ENCODE peak calls at places on chromosomes 7 and 10, in five cellular contexts. D is ascending aorta, X is colonic mucosa, H is fibroblast of lung, S is osteoblast. K is an unnamed sample.

GRCh38 chr7:6074612-6075380 is 43.6 kb downstream of the ANKRD61 start:
- DNase-seq in H (no peak), D (no peak), X (no peak), S (peak), K (no peak)

GRCh38 chr10:100192350-100192749 is 6.5 kb upstream of the ERLIN1 start:
- DNase-seq in D (no peak), H (no peak), S (no peak), X (no peak), K (no peak)

GRCh38 chr10:97494863-97495506 is 3.2 kb downstream of the MMS19 start:
- DNase-seq in X (no peak), H (peak), S (peak), D (no peak), K (no peak)

GRCh38 chr10:86440874-86441838 is 74.6 kb upstream of the GRID1 start:
- DNase-seq in H (peak), X (no peak), S (peak), D (no peak), K (no peak)

GRCh38 chr7:108211382-108212201 is 81.4 kb upstream of the LAMB4 start:
- DNase-seq in S (no peak), X (no peak), H (peak), D (no peak), K (no peak)

GRCh38 chr10:126673565-126673964 is 3.1 kb upstream of the C10orf90 start:
- DNase-seq in X (no peak), D (no peak), H (no peak), S (no peak), K (no peak)

GRCh38 chr10:53894145-53894544 is 906.9 kb downstream of the PCDH15 start:
- DNase-seq in H (no peak), D (no peak), X (peak), S (no peak), K (no peak)

GRCh38 chr7:2043316-2044039 is 189.3 kb downstream of the MAD1L1 start:
- DNase-seq in X (no peak), D (no peak), S (peak), H (no peak), K (no peak)

GRCh38 chr7:158406364-158406763 is 181.3 kb downstream of the PTPRN2 start:
- DNase-seq in D (no peak), X (no peak), S (no peak), H (no peak), K (no peak)

GRCh38 chr7:137395425-137395824 is 51.9 kb upstream of the PTN start:
- DNase-seq in S (no peak), X (no peak), D (no peak), H (no peak), K (no peak)

GRCh38 chr7:28407643-28408042 is 4.7 kb upstream of the CREB5 start:
- DNase-seq in X (peak), H (peak), S (peak), D (no peak), K (no peak)

GRCh38 chr10:48289652-48290238 is 15.2 kb upstream of the FRMPD2 start:
- DNase-seq in S (no peak), H (peak), X (peak), D (no peak), K (no peak)

GRCh38 chr7:91034459-91035368 is 229.5 kb upstream of the FZD1 start:
- DNase-seq in S (peak), H (peak), X (peak), D (no peak), K (no peak)

GRCh38 chr10:133242611-133243356 is 5.1 kb downstream of the VENTX start:
- DNase-seq in H (no peak), X (no peak), S (no peak), D (no peak), K (no peak)

GRCh38 chr10:14602807-14603538 is 171.7 kb downstream of the FAM107B start:
- DNase-seq in D (no peak), S (peak), H (no peak), X (no peak), K (no peak)

GRCh38 chr7:41886906-41887311 is 184.0 kb upstream of the INHBA start:
- DNase-seq in X (peak), H (peak), D (no peak), S (peak), K (peak)

GRCh38 chr7:6589151-6589828 is 531 bp upstream of the INTS15 start:
- DNase-seq in H (no peak), X (no peak), S (peak), D (no peak), K (no peak)

GRCh38 chr7:6096581-6096980 is 65.4 kb downstream of the ANKRD61 start:
- DNase-seq in H (no peak), S (no peak), D (no peak), X (no peak), K (no peak)

GRCh38 chr7:92763636-92764423 is 72.5 kb downstream of the CDK6 start:
- DNase-seq in S (no peak), D (no peak), H (peak), X (peak), K (no peak)

GRCh38 chr10:68542046-68542445 is 14.7 kb upstream of the SLC25A16 start:
- DNase-seq in H (peak), S (peak), X (no peak), D (no peak), K (no peak)

GRCh38 chr10:58412502-58412961 is 27.3 kb downstream of the TFAM start:
- DNase-seq in H (peak), X (no peak), D (no peak), S (peak), K (no peak)

GRCh38 chr10:22133640-22134624 is 83.9 kb downstream of the EBLN1 start:
- DNase-seq in S (no peak), D (no peak), H (no peak), X (no peak), K (no peak)

GRCh38 chr10:104318096-104318725 is 20.1 kb downstream of the ITPRIP start:
- DNase-seq in S (no peak), H (no peak), X (no peak), D (no peak), K (no peak)

GRCh38 chr10:97539523-97540200 is 32.9 kb upstream of the ANKRD2 start:
- DNase-seq in S (peak), D (no peak), H (peak), X (no peak), K (no peak)

GRCh38 chr7:127514499-127514898 is 70.9 kb downstream of the GCC1 start:
- DNase-seq in D (no peak), X (no peak), H (peak), S (peak), K (no peak)

GRCh38 chr7:28474267-28474618 is 61.9 kb downstream of the CREB5 start:
- DNase-seq in S (no peak), X (no peak), H (no peak), D (no peak), K (no peak)

GRCh38 chr7:139735466-139735865 is 42.3 kb downstream of the HIPK2 start:
- DNase-seq in X (no peak), S (no peak), D (no peak), H (no peak), K (no peak)

GRCh38 chr10:60606343-60607080 is 171.8 kb upstream of the CDK1 start:
- DNase-seq in D (no peak), X (no peak), H (peak), S (no peak), K (no peak)

GRCh38 chr10:70131560-70131937 is 1.1 kb downstream of the AIFM2 start:
- DNase-seq in H (no peak), S (no peak), D (no peak), X (no peak), K (no peak)

GRCh38 chr10:70135684-70136083 is 3.1 kb upstream of the AIFM2 start:
- DNase-seq in X (no peak), H (no peak), S (no peak), D (no peak), K (no peak)

GRCh38 chr10:70130878-70131559 is 1.6 kb downstream of the AIFM2 start:
- DNase-seq in X (no peak), S (peak), D (no peak), H (peak), K (no peak)

GRCh38 chr10:70135046-70135445 is 2.4 kb upstream of the AIFM2 start:
- DNase-seq in X (no peak), S (no peak), D (no peak), H (no peak), K (no peak)

GRCh38 chr10:70132098-70133029 is at the start of gene AIFM2:
- DNase-seq in D (no peak), S (peak), H (peak), X (peak), K (no peak)
- H3K27ac ChIP-seq in D (peak), S (peak), H (peak), X (peak), K (peak)

DNA sequence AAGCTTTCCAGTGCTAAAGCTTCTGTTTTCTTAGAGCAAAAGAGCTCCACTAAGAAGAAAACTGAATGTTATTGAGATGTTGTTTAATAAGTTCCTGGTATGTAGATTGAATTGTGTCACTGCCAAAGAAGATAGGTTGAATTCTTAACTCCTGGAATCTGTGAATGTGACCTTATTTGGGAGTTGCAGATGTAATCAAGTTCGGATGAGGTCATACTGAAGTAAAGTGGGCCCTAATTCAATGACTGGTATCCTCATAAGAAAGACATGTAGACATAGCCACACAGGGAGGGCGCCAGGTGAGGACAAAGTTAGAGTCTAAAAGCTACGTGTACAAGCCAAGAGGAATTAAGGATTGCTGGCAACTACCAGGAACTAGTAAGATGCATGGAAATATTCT is 732.1 kb upstream of the C7orf33 start:
- DNase-seq in S (no peak), D (no peak), X (no peak), H (no peak), K (no peak)
- H3K27ac ChIP-seq in S (no peak), D (no peak), X (no peak), H (no peak), K (no peak)

DNA sequence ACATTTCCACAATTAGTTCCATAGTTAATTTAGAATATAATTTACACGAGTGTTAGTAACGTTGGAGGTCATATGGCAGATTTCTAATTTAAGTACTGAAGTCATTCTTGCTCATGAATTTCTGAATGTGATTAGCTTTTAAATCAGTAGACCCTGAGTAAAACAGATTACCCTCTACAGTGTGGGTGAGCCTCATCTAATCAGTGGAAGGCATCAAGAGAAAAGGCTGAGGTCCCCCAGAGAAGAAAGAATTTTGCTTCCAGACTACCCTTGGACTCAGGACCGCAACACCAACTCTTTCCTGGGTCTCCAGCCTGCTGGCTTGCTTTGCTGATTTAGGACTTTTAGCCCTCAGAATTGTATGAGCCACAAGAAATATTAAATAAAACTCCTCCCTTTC is 33.2 kb downstream of the IFT22 start:
- DNase-seq in X (no peak), D (no peak), H (no peak), S (no peak), K (no peak)
- H3K27ac ChIP-seq in X (no peak), D (no peak), H (no peak), S (no peak), K (no peak)

GRCh38 chr7:47940482-47941001 is 7.7 kb downstream of the PKD1L1 start:
- DNase-seq in X (peak), H (peak), S (peak), D (no peak), K (no peak)
- H3K27ac ChIP-seq in X (peak), H (peak), S (peak), D (peak), K (peak)

GRCh38 chr10:92690211-92691041 is 671 bp downstream of the HHEX start:
- DNase-seq in H (peak), D (no peak), S (peak), X (peak), K (no peak)
- H3K27ac ChIP-seq in H (peak), D (peak), S (no peak), X (peak), K (peak)

DNA sequence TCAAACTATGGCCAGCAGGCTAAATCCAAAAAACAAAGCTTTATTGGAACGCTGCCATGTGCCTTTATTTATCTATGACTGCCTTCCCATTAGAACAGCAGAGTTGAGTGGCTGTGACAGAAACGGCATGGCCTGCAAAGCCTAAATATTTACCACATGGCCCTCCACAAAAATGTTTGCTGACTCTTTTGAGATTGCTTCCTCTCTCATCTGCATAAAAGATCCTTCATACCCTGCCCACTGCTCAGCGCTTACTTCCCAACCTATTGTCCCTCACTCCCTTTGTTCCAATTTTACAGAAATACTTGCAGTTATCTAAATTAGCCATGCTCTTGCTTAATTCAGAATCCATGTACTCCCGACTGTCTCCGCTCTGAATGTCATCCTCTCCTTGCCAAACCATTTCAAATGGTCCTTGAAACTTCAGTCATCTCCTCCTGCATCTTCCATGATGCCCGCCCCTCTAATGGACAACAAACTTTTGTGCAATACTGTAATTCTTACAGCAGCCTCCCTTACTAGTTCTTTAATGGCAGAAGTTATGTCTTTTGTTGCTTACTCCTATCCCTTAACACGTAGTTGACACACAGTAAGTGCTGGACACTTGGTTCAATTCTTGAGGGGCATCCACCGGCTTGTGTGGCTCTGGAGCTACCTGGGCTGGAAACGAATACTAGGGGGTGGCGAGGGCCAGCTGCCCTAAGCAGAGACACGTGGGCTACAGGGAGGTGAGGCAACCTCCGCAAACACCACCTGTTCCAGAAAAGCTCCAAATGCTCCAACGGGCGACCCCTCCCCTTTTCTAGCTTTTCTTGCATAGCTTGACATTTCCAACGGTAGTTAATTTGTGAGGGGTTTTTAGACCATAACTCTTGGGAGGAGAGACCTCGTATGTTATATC is 831 bp downstream of the XRCC2 start:
- DNase-seq in S (peak), H (peak), X (no peak), D (no peak), K (no peak)
- H3K27ac ChIP-seq in S (peak), H (peak), X (no peak), D (no peak), K (no peak)

GRCh38 chr7:101838837-101839483 is 21.5 kb downstream of the CUX1 start:
- DNase-seq in X (no peak), D (no peak), H (no peak), S (no peak), K (no peak)
- H3K27ac ChIP-seq in X (no peak), D (no peak), H (no peak), S (no peak), K (no peak)

K was measured in thoracic aorta.